ENCODE peak calls at places on chromosomes 2 and 18, in four cellular contexts. P, S, N and I are unnamed samples.

GRCh38 chr2:199310654-199311275 is 147.0 kb downstream of the SATB2 start:
- DNase-seq in P (no peak), S (no peak), N (no peak), I (no peak)

GRCh38 chr2:142536964-142537363 is 340.5 kb upstream of the KYNU start:
- DNase-seq in P (no peak), S (no peak), N (no peak), I (no peak)

GRCh38 chr2:106277426-106277825 is 83.3 kb upstream of the UXS1 start:
- DNase-seq in P (no peak), N (no peak), S (no peak), I (no peak)

GRCh38 chr18:58416014-58416703 is 212.7 kb downstream of the ALPK2 start:
- DNase-seq in S (no peak), N (no peak), P (no peak), I (no peak)

GRCh38 chr2:68749345-68749744 is 14.7 kb downstream of the ARHGAP25 start:
- DNase-seq in P (no peak), S (no peak), N (no peak), I (no peak)

GRCh38 chr2:10779776-10780490 is 32.7 kb downstream of the PDIA6 start:
- DNase-seq in S (no peak), P (no peak), N (no peak), I (no peak)

GRCh38 chr2:203711399-203711798 is 5.0 kb downstream of the CD28 start:
- DNase-seq in S (no peak), P (no peak), N (no peak), I (no peak)

GRCh38 chr18:9638886-9639285 is 24.5 kb upstream of the PPP4R1 start:
- DNase-seq in N (no peak), S (no peak), P (no peak), I (no peak)

GRCh38 chr2:10486601-10487079 is 38.5 kb upstream of the ODC1 start:
- DNase-seq in S (no peak), N (no peak), P (no peak), I (no peak)

GRCh38 chr2:98729652-98730051 is 1.3 kb downstream of the MGAT4A start:
- DNase-seq in P (no peak), S (no peak), N (no peak), I (no peak)
- H3K4me3 ChIP-seq in P (no peak), S (no peak), N (no peak), I (no peak)

DNA sequence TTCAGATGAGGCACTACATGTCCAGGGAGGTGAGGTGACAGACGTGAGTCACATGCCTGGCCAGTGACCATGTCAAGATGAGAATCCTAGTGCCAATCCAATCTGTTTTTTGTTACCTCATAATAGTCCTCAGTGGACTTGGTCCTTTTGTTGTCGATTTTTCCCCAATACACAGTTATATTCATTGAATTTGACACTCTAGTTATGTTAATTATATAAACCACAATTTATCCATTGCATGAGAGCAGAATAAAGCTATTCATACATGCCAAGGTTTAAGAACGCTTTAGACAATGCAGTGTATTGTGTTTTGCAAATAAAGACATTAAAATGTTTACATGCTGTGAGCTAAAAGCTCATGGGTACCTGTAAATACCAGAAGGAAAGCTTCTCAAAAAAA is 21.6 kb upstream of the TMEFF2 start:
- DNase-seq in N (no peak), P (no peak), S (no peak), I (no peak)
- H3K4me3 ChIP-seq in N (no peak), P (no peak), S (no peak), I (no peak)

GRCh38 chr2:211930331-211930730 is 608.3 kb downstream of the ERBB4 start:
- DNase-seq in S (no peak), P (no peak), N (no peak), I (no peak)
- H3K4me3 ChIP-seq in S (no peak), P (no peak), N (no peak), I (no peak)

GRCh38 chr2:186493564-186494085 is 7.6 kb downstream of the ZC3H15 start:
- DNase-seq in S (no peak), N (no peak), P (no peak), I (no peak)
- H3K4me3 ChIP-seq in S (no peak), N (no peak), P (no peak), I (no peak)

GRCh38 chr2:121429119-121429903 is 101.4 kb upstream of the RNU4ATAC start:
- DNase-seq in N (peak), S (no peak), P (peak), I (peak)

GRCh38 chr2:121431214-121431613 is 99.5 kb upstream of the RNU4ATAC start:
- DNase-seq in N (no peak), S (no peak), P (no peak), I (no peak)

GRCh38 chr2:121427187-121427689 is 103.4 kb upstream of the RNU4ATAC start:
- DNase-seq in N (no peak), S (no peak), P (no peak), I (peak)

GRCh38 chr2:121429927-121430511 is 100.7 kb upstream of the RNU4ATAC start:
- DNase-seq in P (no peak), N (no peak), S (no peak), I (no peak)
- H3K4me3 ChIP-seq in P (no peak), N (no peak), S (no peak), I (no peak)

GRCh38 chr2:104476563-104476988 is 377.3 kb upstream of the POU3F3 start:
- DNase-seq in S (no peak), N (no peak), P (no peak), I (no peak)
- H3K4me3 ChIP-seq in S (no peak), N (no peak), P (no peak), I (no peak)